ENCODE peak calls at places on chromosomes 5 and 9, in four cellular contexts. E is kidney tubule cell; H is fibroblast of pulmonary artery; I is activated CD8-positive, alpha-beta memory T cell treated with anti-CD3 and anti-CD28 coated beads for 4 hours. C is an unnamed sample.

GRCh38 chr5:7897014-7897600 is 28.2 kb downstream of the MTRR start:
- DNase-seq in E (peak; percentile 32), H (peak; percentile 20), I (no peak), C (peak; percentile 60)

GRCh38 chr5:677131-678101 is 15.7 kb downstream of the TPPP start:
- DNase-seq in I (no peak), E (no peak), H (no peak), C (no peak)

GRCh38 chr9:30628915-30629564 is 1755.4 kb upstream of the ACO1 start:
- DNase-seq in H (no peak), E (peak; percentile 52), I (no peak), C (no peak)

GRCh38 chr9:114452219-114453169 is 52.8 kb downstream of the WHRN start:
- DNase-seq in H (no peak), E (no peak), I (no peak), C (no peak)

GRCh38 chr5:79982136-79982535 is 8.9 kb downstream of the MTX3 start:
- DNase-seq in E (no peak), I (no peak), H (no peak), C (no peak)

GRCh38 chr9:35489313-35490154 is at the start of gene RUSC2:
- DNase-seq in I (no peak), E (peak; percentile 91), H (peak; percentile 94), C (peak; percentile 93)

GRCh38 chr5:81140461-81140860 is 92.7 kb upstream of the CKMT2 start:
- DNase-seq in H (no peak), E (no peak), I (no peak), C (no peak)

GRCh38 chr5:146667633-146668032 is 151.6 kb upstream of the GPR151 start:
- DNase-seq in H (peak; percentile 20), E (peak; percentile 62), I (no peak), C (peak; percentile 31)

GRCh38 chr9:70589571-70590263 is 175.3 kb upstream of the KLF9 start:
- DNase-seq in H (peak; percentile 90), E (no peak), I (no peak), C (peak; percentile 97)

GRCh38 chr9:128992995-128993394 is 35.1 kb downstream of the SH3GLB2 start:
- DNase-seq in H (peak; percentile 24), E (no peak), I (no peak), C (peak; percentile 11)

GRCh38 chr9:6902423-6902822 is 144.7 kb downstream of the KDM4C start:
- DNase-seq in E (peak; percentile 77), H (peak; percentile 29), I (no peak), C (peak; percentile 17)

GRCh38 chr5:108481355-108481931 is 99.5 kb upstream of the FBXL17 start:
- DNase-seq in H (peak; percentile 46), E (peak; percentile 26), I (no peak), C (peak; percentile 40)

GRCh38 chr5:73558950-73559349 is 6.5 kb downstream of the ANKRA2 start:
- DNase-seq in E (no peak), H (no peak), I (no peak), C (no peak)

GRCh38 chr9:130444565-130445221 is at the start of gene ASS1:
- DNase-seq in H (peak; percentile 35), E (peak; percentile 58), I (peak; percentile 23), C (no peak)

GRCh38 chr9:100408541-100409175 is 18.3 kb upstream of the MSANTD3 start:
- DNase-seq in H (no peak), I (no peak), E (no peak), C (no peak)

GRCh38 chr5:139880416-139881144 is 85.0 kb downstream of the PSD2 start:
- DNase-seq in H (no peak), E (no peak), I (no peak), C (peak; percentile 4)

GRCh38 chr9:8736805-8737204 is 937.2 kb upstream of the DMAC1 start:
- DNase-seq in I (no peak), H (no peak), E (peak; percentile 7), C (no peak)

GRCh38 chr9:109775516-109775915 is 4.5 kb upstream of the PALM2AKAP2 start:
- DNase-seq in H (peak; percentile 41), E (no peak), I (no peak), C (peak; percentile 49)

GRCh38 chr9:90726215-90726614 is 75.4 kb upstream of the SYK start:
- DNase-seq in I (no peak), E (no peak), H (no peak), C (no peak)

GRCh38 chr9:127555830-127556820 is 56.0 kb upstream of the STXBP1 start:
- DNase-seq in E (peak; percentile 96), I (peak; percentile 35), H (peak; percentile 95), C (peak; percentile 90)